ENCODE peak calls at places on chromosomes 1 and 21, in eight cellular contexts. E, C, O, Q, M, A, Z and F are unnamed samples. For H3K36me3, the result is how much of the 10 kb centered on the place peaks cover.

GRCh38 chr1:2227341-2228156 is 570 bp upstream of the SKI start:
- DNase-seq in O (peak), M (peak), Z (peak), C (peak), E (peak), Q (peak), A (peak), F (peak)

GRCh38 chr1:221230605-221231004 is 351.4 kb downstream of the HLX start:
- DNase-seq in A (peak), E (no peak), Q (no peak), C (no peak), O (no peak), Z (peak), M (no peak), F (peak)

GRCh38 chr21:42480736-42481135 is 15.3 kb downstream of the RSPH1 start:
- DNase-seq in A (no peak), O (no peak), M (no peak), C (no peak), Q (no peak), E (no peak), Z (no peak), F (no peak)

GRCh38 chr1:77926561-77927357 is 38.3 kb downstream of the NEXN start:
- DNase-seq in C (no peak), M (no peak), O (no peak), Q (no peak), A (no peak), Z (peak), E (no peak), F (no peak)

GRCh38 chr1:29802181-29803068 is 566.1 kb downstream of the PTPRU start:
- DNase-seq in C (peak), Q (no peak), E (no peak), O (no peak), Z (no peak), A (no peak), M (no peak), F (no peak)

GRCh38 chr1:197302775-197303174 is 34.7 kb downstream of the CRB1 start:
- DNase-seq in A (no peak), O (no peak), E (no peak), Z (peak), C (no peak), Q (no peak), M (no peak), F (no peak)

GRCh38 chr1:148357037-148357436 is 126.1 kb downstream of the PPIAL4G start:
- DNase-seq in Q (no peak), C (no peak), Z (no peak), A (no peak), E (no peak), O (no peak), M (no peak), F (no peak)

GRCh38 chr1:95084317-95085176 is 11.8 kb upstream of the ALG14 start:
- DNase-seq in Z (peak), O (peak), A (no peak), M (peak), E (peak), Q (peak), C (peak), F (no peak)

GRCh38 chr1:113780363-113781146 is 21.3 kb upstream of the PHTF1 start:
- DNase-seq in O (no peak), A (no peak), C (no peak), M (no peak), Q (no peak), Z (no peak), E (no peak), F (no peak)

GRCh38 chr1:154346276-154346914 is 21.1 kb downstream of the ATP8B2 start:
- DNase-seq in E (no peak), O (no peak), Q (no peak), A (no peak), Z (no peak), C (no peak), M (no peak), F (no peak)

GRCh38 chr1:25727819-25728286 is 72.1 kb upstream of the SELENON start:
- DNase-seq in Q (peak), E (peak), O (peak), M (no peak), C (peak), A (peak), Z (peak), F (peak)

GRCh38 chr1:223731076-223731770 is 18.9 kb downstream of the CAPN2 start:
- DNase-seq in Q (no peak), Z (peak), M (no peak), A (peak), C (peak), E (no peak), O (no peak), F (peak)

GRCh38 chr1:66278260-66279046 is 255.5 kb upstream of the SGIP1 start:
- DNase-seq in O (no peak), Q (no peak), E (no peak), Z (no peak), A (no peak), C (no peak), M (no peak), F (no peak)

GRCh38 chr1:1889847-1890505 is 911 bp downstream of the GNB1 start:
- DNase-seq in C (peak), Q (peak), O (peak), Z (peak), A (peak), M (peak), E (peak), F (peak)

GRCh38 chr1:36207339-36207738 is 16.9 kb upstream of the THRAP3 start:
- DNase-seq in Z (peak), E (peak), M (no peak), A (no peak), O (peak), Q (peak), C (no peak), F (peak)

GRCh38 chr1:29793101-29793546 is 556.8 kb downstream of the PTPRU start:
- DNase-seq in Q (peak), Z (peak), A (peak), O (peak), M (peak), E (peak), C (peak), F (peak)

GRCh38 chr1:227342075-227342829 is 24.0 kb upstream of the CDC42BPA start:
- DNase-seq in Z (no peak), C (no peak), O (no peak), A (no peak), Q (no peak), E (no peak), M (no peak), F (no peak)

GRCh38 chr1:36871146-36871971 is 163.0 kb downstream of the GRIK3 start:
- DNase-seq in E (peak), C (peak), O (no peak), Z (no peak), Q (no peak), A (no peak), M (no peak), F (no peak)

GRCh38 chr21:30829659-30830058 is at the start of gene KRTAP7-1:
- DNase-seq in C (no peak), Z (no peak), A (no peak), O (no peak), Q (no peak), E (no peak), M (no peak), F (no peak)

GRCh38 chr1:206887701-206888100 is 9.5 kb upstream of the IL24 start:
- DNase-seq in O (no peak), Q (no peak), C (no peak), M (no peak), Z (no peak), A (no peak), E (no peak), F (no peak)

GRCh38 chr1:2556277-2557145 is at the start of gene TNFRSF14:
- DNase-seq in C (no peak), Q (no peak), M (no peak), A (peak), O (peak), Z (peak), E (peak), F (peak)

GRCh38 chr1:203177471-203178039 is 1.9 kb upstream of the MYBPH start:
- DNase-seq in A (peak), O (peak), Z (peak), M (no peak), Q (peak), E (peak), C (no peak), F (no peak)

GRCh38 chr1:218297867-218298266 is 12.8 kb downstream of the RRP15 start:
- DNase-seq in Q (no peak), A (no peak), C (no peak), E (no peak), O (no peak), M (no peak), Z (peak), F (no peak)

GRCh38 chr1:192810253-192810880 is 1.5 kb downstream of the RGS2 start:
- DNase-seq in O (no peak), E (peak), M (peak), A (peak), Q (peak), C (no peak), Z (no peak), F (peak)

GRCh38 chr1:94883688-94884087 is 43.2 kb downstream of the CNN3 start:
- DNase-seq in Z (peak), M (no peak), C (no peak), A (peak), E (no peak), Q (no peak), O (no peak), F (no peak)

GRCh38 chr1:7948950-7949349 is 8.3 kb upstream of the TNFRSF9 start:
- DNase-seq in Z (peak), O (no peak), M (no peak), E (no peak), C (no peak), Q (peak), A (no peak), F (no peak)

GRCh38 chr1:25182629-25183028 is 49.7 kb downstream of the SYF2 start:
- DNase-seq in A (no peak), O (no peak), M (no peak), E (no peak), C (no peak), Q (peak), Z (peak), F (no peak)

DNA sequence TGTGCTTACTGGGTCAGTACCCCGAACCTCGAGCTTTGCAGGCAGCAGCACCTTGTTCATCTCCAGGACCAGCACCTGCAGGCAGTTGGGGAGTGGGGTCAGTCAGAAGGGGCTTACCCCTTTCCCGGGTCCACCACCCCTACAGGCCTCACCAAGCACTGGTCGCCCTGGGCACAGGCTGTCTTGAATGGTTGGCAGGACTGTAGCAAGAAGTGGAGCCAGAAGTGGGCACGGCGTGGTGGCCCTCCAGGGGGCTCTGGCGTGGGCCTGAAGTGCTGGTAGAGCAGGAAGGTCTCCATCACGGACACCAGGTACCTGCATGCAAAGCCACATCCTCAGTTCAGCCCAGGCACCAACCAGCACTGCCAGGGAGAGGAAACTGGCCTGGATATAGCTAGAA is 5.2 kb downstream of the MAP3K6 start:
- DNase-seq in M (no peak), C (no peak), O (no peak), A (no peak), Z (no peak), E (no peak), Q (no peak), F (no peak)
- H3K36me3 ChIP-seq in M (under half), C (under half), O (under half), A (under half), Z (under half), E (under half), Q (under half), F (half or more)

GRCh38 chr1:156659994-156660751 is 17.0 kb downstream of the NES start:
- DNase-seq in Q (peak), C (peak), O (peak), M (peak), A (peak), E (peak), Z (peak), F (peak)
- H3K4me3 ChIP-seq in Q (no peak), C (peak), O (no peak), M (peak), A (no peak), E (no peak), Z (peak), F (peak)

GRCh38 chr1:212375986-212376385 is 38.7 kb downstream of the PACC1 start:
- DNase-seq in M (no peak), Z (no peak), C (no peak), A (no peak), O (no peak), E (no peak), Q (no peak), F (no peak)
- H3K36me3 ChIP-seq in M (under half), Z (under half), C (under half), A (under half), O (under half), E (half or more), Q (under half), F (under half)

GRCh38 chr1:230104395-230105244 is 37.6 kb downstream of the GALNT2 start:
- DNase-seq in O (no peak), Q (peak), Z (peak), E (peak), A (peak), C (peak), M (peak), F (peak)
- H3K4me3 ChIP-seq in O (no peak), Q (no peak), Z (peak), E (no peak), A (no peak), C (no peak), M (no peak), F (no peak)

DNA sequence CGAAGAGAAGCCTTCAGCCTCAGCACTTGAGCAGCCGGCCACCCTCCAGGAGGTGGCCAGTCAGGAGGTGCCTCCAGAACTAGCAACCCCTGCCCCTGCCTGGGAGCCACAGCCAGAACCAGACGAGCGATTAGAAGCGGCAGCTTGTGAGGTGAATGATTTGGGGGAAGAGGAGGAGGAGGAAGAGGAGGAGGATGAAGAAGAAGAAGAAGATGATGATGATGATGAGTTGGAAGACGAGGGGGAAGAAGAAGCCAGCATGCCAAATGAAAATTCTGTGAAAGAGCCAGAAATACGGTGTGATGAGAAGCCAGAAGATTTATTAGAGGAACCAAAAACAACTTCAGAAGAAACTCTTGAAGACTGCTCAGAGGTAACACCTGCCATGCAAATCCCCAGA is 78.4 kb downstream of the PRDM2 start:
- DNase-seq in C (no peak), Z (no peak), E (no peak), A (no peak), M (no peak), O (no peak), Q (no peak), F (no peak)
- H3K36me3 ChIP-seq in C (under half), Z (under half), E (half or more), A (under half), M (under half), O (under half), Q (under half), F (under half)

DNA sequence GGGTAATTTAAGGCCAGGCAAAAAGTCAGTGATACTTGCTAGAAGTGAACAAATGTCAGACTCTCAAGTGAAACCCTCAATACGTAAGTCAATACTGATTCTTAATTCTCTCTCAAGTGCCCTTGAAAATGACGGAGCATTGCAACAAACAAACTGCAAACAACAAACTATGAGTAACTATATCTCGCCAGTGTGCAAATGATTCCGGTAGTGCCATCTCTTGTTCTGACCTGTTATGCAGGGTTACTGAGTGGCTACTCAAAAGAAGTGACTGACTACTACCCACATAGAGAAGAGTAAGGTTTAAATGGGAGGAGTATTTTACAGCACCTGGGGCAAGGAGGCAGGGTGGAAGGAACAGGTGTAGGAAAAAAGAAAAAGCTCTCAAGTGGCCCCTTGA is 1.6 kb downstream of the SLC19A2 start:
- DNase-seq in O (no peak), A (peak), Z (peak), C (no peak), E (no peak), M (no peak), Q (no peak), F (no peak)
- H3K4me3 ChIP-seq in O (no peak), A (no peak), Z (peak), C (peak), E (peak), M (peak), Q (no peak), F (peak)

GRCh38 chr1:21887796-21888195 is 49.3 kb downstream of the HSPG2 start:
- DNase-seq in C (no peak), Z (no peak), M (no peak), O (no peak), A (no peak), Q (no peak), E (no peak), F (no peak)
- H3K36me3 ChIP-seq in C (under half), Z (under half), M (under half), O (under half), A (under half), Q (under half), E (half or more), F (under half)

DNA sequence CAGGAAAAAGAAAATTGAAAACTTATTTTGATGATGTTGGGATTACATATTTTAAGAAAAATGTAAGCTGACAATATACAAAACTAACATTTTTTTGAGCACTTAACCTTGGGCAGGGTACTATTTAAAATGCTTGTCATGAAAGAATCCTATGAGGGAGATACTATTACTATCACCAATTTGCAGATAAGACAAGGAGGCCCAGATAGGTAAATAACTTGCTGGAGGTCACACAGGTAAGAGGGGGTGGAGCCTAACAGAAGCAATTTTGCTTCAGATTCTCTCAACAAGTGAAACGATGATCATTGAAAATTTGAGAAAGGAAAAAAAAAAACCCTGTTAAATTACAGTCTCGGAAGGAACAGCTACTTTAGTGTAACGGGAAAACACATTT is 1.2 kb downstream of the GART start:
- DNase-seq in C (no peak), E (no peak), Z (no peak), O (no peak), M (no peak), Q (peak), A (no peak), F (no peak)
- H3K4me3 ChIP-seq in C (peak), E (peak), Z (peak), O (peak), M (peak), Q (no peak), A (no peak), F (no peak)

DNA sequence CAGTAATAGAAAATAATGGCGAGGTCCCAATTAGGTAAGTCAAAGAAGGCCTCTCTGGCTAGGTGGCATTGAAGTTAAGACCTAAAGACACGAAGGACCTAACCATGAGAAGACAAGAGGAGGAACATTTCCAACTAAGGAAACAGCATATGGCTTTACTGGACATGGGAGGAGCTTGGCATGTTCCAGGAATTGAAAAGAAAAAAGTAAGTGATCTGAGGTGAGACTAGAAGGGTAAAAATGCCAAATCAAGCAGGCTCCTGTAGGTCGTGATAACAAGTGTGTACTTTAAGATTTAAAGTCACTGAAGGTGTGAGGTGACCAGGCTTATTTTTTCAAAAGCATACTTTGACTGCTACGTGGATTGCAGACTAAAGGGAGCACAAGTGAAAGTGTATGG is 13.4 kb upstream of the CLCC1 start:
- DNase-seq in Q (no peak), M (no peak), O (no peak), Z (no peak), E (no peak), C (no peak), A (no peak), F (no peak)
- H3K36me3 ChIP-seq in Q (under half), M (under half), O (under half), Z (under half), E (under half), C (under half), A (under half), F (under half)

GRCh38 chr1:160127381-160127780 is 11.8 kb downstream of the ATP1A2 start:
- DNase-seq in O (peak), C (no peak), Z (no peak), A (no peak), E (no peak), M (no peak), Q (no peak), F (no peak)

GRCh38 chr1:160123726-160124125 is 8.2 kb downstream of the ATP1A2 start:
- DNase-seq in Q (no peak), Z (no peak), E (no peak), M (no peak), A (no peak), O (no peak), C (no peak), F (no peak)

GRCh38 chr1:160124709-160125478 is 9.3 kb downstream of the ATP1A2 start:
- DNase-seq in Z (peak), A (peak), M (no peak), Q (peak), E (peak), C (no peak), O (peak), F (no peak)

GRCh38 chr1:160127865-160128523 is 12.4 kb downstream of the ATP1A2 start:
- DNase-seq in C (no peak), O (peak), Z (peak), Q (no peak), E (no peak), M (no peak), A (peak), F (no peak)

DNA sequence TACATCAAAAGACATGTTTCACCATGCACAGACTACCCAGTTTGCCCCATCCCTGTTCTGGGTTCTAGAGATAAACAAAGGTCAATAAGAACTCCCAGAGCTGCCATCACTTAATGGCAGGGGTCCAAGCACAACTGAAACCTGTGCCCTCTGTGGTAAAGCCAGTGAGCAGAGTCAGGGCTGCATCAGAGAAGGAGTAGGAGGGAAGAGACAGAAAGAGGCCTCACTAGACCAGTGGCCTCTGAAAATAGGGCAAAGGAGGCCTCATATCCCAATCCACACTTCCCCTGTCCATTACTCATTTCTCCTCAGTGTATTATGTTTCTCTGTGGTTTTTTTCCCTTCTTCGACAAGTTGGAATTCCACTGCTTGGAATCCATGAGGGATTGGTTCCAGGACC is 10.2 kb downstream of the ATP1A2 start:
- DNase-seq in A (no peak), Q (no peak), O (no peak), E (no peak), Z (peak), M (no peak), C (no peak), F (no peak)
- H3K4me3 ChIP-seq in A (no peak), Q (no peak), O (no peak), E (no peak), Z (no peak), M (no peak), C (no peak), F (no peak)